ENCODE peak calls at places on chromosomes 12 and 14, in eight cellular contexts. F is endothelial cell; R is HFF-Myc; V is BJ; M is upper lobe of right lung; D is lung; G is GM12865; N is activated CD8-positive, alpha-beta T cell treated with anti-CD3 and anti-CD28 coated beads for 36 hours. J is an unnamed sample.

GRCh38 chr14:50039734-50040400 is 76.5 kb downstream of the VCPKMT start:
- DNase-seq in F (no peak), R (no peak), V (no peak), M (peak), D (peak), G (peak), N (no peak), J (no peak)

GRCh38 chr12:86787419-86787818 is 531.2 kb upstream of the MGAT4C start:
- DNase-seq in F (no peak), R (no peak), V (no peak), M (no peak), D (no peak), G (no peak), N (no peak), J (no peak)

GRCh38 chr12:114747156-114747555 is 63.2 kb upstream of the TBX3 start:
- DNase-seq in F (no peak), R (no peak), V (no peak), M (no peak), D (no peak), G (no peak), N (no peak), J (no peak)

GRCh38 chr12:99029502-99030271 is 384.6 kb downstream of the APAF1 start:
- DNase-seq in F (no peak), R (no peak), V (no peak), M (no peak), D (no peak), G (no peak), N (no peak), J (no peak)

GRCh38 chr12:113860950-113861349 is 105.2 kb downstream of the RBM19 start:
- DNase-seq in F (no peak), R (peak), V (no peak), M (no peak), D (no peak), G (no peak), N (no peak), J (no peak)

GRCh38 chr14:61113561-61113960 is 132.5 kb downstream of the SLC38A6 start:
- DNase-seq in F (no peak), R (no peak), V (no peak), M (no peak), D (no peak), G (no peak), N (no peak), J (no peak)

GRCh38 chr12:125300249-125300648 is 235.0 kb downstream of the AACS start:
- DNase-seq in F (no peak), R (no peak), V (no peak), M (no peak), D (no peak), G (no peak), N (no peak), J (no peak)

GRCh38 chr14:71365305-71365865 is 458.1 kb downstream of the PCNX1 start:
- DNase-seq in F (no peak), R (no peak), V (no peak), M (no peak), D (no peak), G (no peak), N (no peak), J (no peak)

GRCh38 chr12:94109154-94109553 is 39.2 kb upstream of the PLXNC1 start:
- DNase-seq in F (no peak), R (peak), V (no peak), M (no peak), D (no peak), G (peak), N (peak), J (peak)

GRCh38 chr12:1305063-1305434 is 289.3 kb downstream of the FBXL14 start:
- DNase-seq in F (no peak), R (no peak), V (no peak), M (no peak), D (no peak), G (no peak), N (no peak), J (no peak)

GRCh38 chr14:104694475-104694950 is 5.1 kb downstream of the INF2 start:
- DNase-seq in F (no peak), R (no peak), V (no peak), M (no peak), D (no peak), G (no peak), N (no peak), J (no peak)

GRCh38 chr12:115223322-115223721 is 539.3 kb upstream of the TBX3 start:
- DNase-seq in F (no peak), R (no peak), V (no peak), M (no peak), D (no peak), G (no peak), N (no peak), J (no peak)

GRCh38 chr14:74913986-74914573 is 9.0 kb downstream of the RPS6KL1 start:
- DNase-seq in F (peak), R (peak), V (no peak), M (no peak), D (peak), G (peak), N (peak), J (peak)

GRCh38 chr12:65640489-65640901 is 183.8 kb upstream of the HMGA2 start:
- DNase-seq in F (no peak), R (no peak), V (no peak), M (no peak), D (no peak), G (no peak), N (no peak), J (no peak)

GRCh38 chr12:82583756-82584155 is 103.0 kb upstream of the TMTC2 start:
- DNase-seq in F (no peak), R (no peak), V (no peak), M (no peak), D (no peak), G (no peak), N (no peak), J (no peak)

GRCh38 chr12:115820661-115821060 is 456.8 kb downstream of the MED13L start:
- DNase-seq in F (no peak), R (no peak), V (no peak), M (no peak), D (no peak), G (no peak), N (no peak), J (no peak)

GRCh38 chr14:61332658-61333029 is 11.3 kb downstream of the PRKCH start:
- DNase-seq in F (no peak), R (no peak), V (no peak), M (no peak), D (no peak), G (no peak), N (peak), J (no peak)

GRCh38 chr12:95624544-95624943 is 73.3 kb upstream of the USP44 start:
- DNase-seq in F (no peak), R (no peak), V (no peak), M (no peak), D (no peak), G (no peak), N (no peak), J (no peak)

GRCh38 chr14:56118611-56119181 is 485 bp downstream of the PELI2 start:
- DNase-seq in F (peak), R (no peak), V (no peak), M (peak), D (no peak), G (no peak), N (peak), J (peak)

GRCh38 chr12:27285395-27285794 is 41.3 kb downstream of the STK38L start:
- DNase-seq in F (no peak), R (no peak), V (no peak), M (no peak), D (no peak), G (no peak), N (no peak), J (no peak)

GRCh38 chr12:27290501-27291168 is 42.0 kb upstream of the BMAL2 start:
- DNase-seq in F (no peak), R (no peak), V (no peak), M (no peak), D (no peak), G (no peak), N (no peak), J (no peak)

GRCh38 chr12:27292718-27293117 is 39.9 kb upstream of the BMAL2 start:
- DNase-seq in F (no peak), R (no peak), V (no peak), M (no peak), D (no peak), G (no peak), N (no peak), J (no peak)

GRCh38 chr12:27291862-27292261 is 40.8 kb upstream of the BMAL2 start:
- DNase-seq in F (no peak), R (no peak), V (no peak), M (no peak), D (no peak), G (no peak), N (no peak), J (no peak)

GRCh38 chr12:27289414-27289813 is 43.2 kb upstream of the BMAL2 start:
- DNase-seq in F (no peak), R (no peak), V (no peak), M (no peak), D (no peak), G (peak), N (no peak), J (no peak)
- TF ChIP-seq CTCF in F (no peak), R (no peak), V (no peak), M (no peak), D (no peak), G (no peak), N (no peak), J (no peak)

GRCh38 chr14:21999400-21999799 is 325.8 kb upstream of the OR4E1 start:
- DNase-seq in F (no peak), R (no peak), V (no peak), M (no peak), D (no peak), G (no peak), N (peak), J (no peak)

GRCh38 chr14:22008098-22008412 is 334.4 kb upstream of the OR4E1 start:
- DNase-seq in F (no peak), R (no peak), V (no peak), M (no peak), D (no peak), G (no peak), N (peak), J (no peak)

GRCh38 chr14:22003471-22003870 is 329.9 kb upstream of the OR4E1 start:
- DNase-seq in F (no peak), R (no peak), V (no peak), M (no peak), D (no peak), G (no peak), N (peak), J (no peak)

GRCh38 chr14:22007278-22008097 is 333.9 kb upstream of the OR4E1 start:
- DNase-seq in F (no peak), R (no peak), V (no peak), M (no peak), D (no peak), G (no peak), N (peak), J (no peak)

DNA sequence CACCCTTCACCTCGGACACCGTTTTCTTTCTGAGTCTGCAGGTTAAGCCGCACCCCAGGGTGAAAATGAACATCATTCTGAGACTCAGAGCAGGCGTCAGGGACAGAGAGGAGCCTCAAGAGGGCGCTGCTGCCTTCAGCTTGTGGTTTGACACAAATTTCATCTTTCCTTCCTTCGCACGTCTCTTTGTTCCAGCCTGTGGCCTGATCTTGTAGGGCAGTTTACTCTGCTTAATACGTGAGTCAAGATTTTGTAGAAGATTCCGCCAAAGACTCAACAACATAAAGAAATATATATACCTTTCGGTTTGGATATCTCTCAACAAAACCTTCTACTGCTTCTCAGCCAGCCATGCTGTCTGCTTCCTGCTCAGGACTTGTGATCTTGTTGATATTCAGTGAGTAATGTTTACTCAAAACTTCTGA is 329.3 kb upstream of the OR4E1 start:
- DNase-seq in F (peak), R (no peak), V (no peak), M (no peak), D (no peak), G (peak), N (peak), J (no peak)
- TF ChIP-seq CTCF in F (peak), R (peak), V (no peak), M (peak), D (no peak), G (peak), N (peak), J (no peak)

GRCh38 chr12:49108958-49109404 is 1.7 kb downstream of the LMBR1L start:
- DNase-seq in F (no peak), R (no peak), V (no peak), M (peak), D (peak), G (no peak), N (no peak), J (no peak)
- TF ChIP-seq CTCF in F (no peak), R (no peak), V (no peak), M (no peak), D (no peak), G (no peak), N (no peak), J (no peak)

DNA sequence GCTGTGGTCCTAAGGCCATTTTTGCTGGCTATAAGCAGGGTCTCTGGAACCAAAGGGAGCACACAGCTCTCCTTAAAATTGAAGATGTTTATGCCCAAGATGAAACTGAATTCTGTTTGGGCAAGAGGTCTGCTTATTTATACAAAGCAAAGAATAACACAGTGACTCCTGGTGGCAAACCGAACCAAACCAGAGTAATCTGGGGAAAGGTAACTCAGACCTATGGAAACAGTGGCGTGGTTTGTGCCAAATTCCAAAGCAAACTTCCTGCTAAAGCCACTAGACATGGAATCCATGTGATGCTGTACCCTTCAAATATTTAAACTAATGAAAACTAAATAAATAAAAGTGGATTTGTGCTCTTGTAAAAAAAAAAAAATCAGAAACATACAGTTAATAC is 29.6 kb upstream of the BICDL1 start:
- DNase-seq in F (no peak), R (no peak), V (no peak), M (no peak), D (no peak), G (no peak), N (no peak), J (no peak)
- TF ChIP-seq CTCF in F (no peak), R (no peak), V (no peak), M (no peak), D (no peak), G (no peak), N (no peak), J (no peak)

GRCh38 chr12:4289334-4289878 is 15.8 kb downstream of the CCND2 start:
- DNase-seq in F (no peak), R (no peak), V (no peak), M (no peak), D (no peak), G (no peak), N (no peak), J (no peak)
- TF ChIP-seq CTCF in F (no peak), R (no peak), V (no peak), M (no peak), D (no peak), G (no peak), N (no peak), J (no peak)

GRCh38 chr12:123572391-123572790 is 12.0 kb upstream of the TMED2 start:
- DNase-seq in F (no peak), R (no peak), V (no peak), M (no peak), D (no peak), G (no peak), N (no peak), J (no peak)

GRCh38 chr12:123573870-123574269 is 10.5 kb upstream of the TMED2 start:
- DNase-seq in F (no peak), R (no peak), V (no peak), M (no peak), D (no peak), G (no peak), N (no peak), J (no peak)

GRCh38 chr12:123578243-123578642 is 6.1 kb upstream of the TMED2 start:
- DNase-seq in F (no peak), R (no peak), V (no peak), M (no peak), D (no peak), G (no peak), N (no peak), J (no peak)

GRCh38 chr12:123580772-123581171 is 3.6 kb upstream of the TMED2 start:
- DNase-seq in F (no peak), R (no peak), V (no peak), M (no peak), D (no peak), G (no peak), N (no peak), J (no peak)

DNA sequence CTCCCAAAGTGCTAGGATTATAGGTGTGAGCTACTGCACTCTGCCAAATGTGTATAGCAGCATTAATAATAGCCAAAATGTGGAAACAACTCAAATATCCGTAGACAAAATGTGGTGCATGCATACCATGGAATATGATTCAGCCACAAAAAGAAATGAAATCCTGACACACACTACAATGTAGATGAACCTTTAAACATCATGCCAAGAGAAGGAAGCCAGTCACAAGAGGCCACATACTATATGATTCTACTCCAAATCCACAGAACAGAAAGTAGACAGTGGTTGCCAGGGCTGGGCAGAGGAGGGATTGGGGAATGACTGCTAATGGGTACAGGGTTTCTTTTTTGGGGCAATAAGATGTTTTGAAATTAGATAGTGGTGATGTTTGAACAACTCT is 7.7 kb upstream of the TMED2 start:
- DNase-seq in F (no peak), R (no peak), V (no peak), M (no peak), D (no peak), G (no peak), N (no peak), J (no peak)
- TF ChIP-seq CTCF in F (no peak), R (no peak), V (no peak), M (no peak), D (no peak), G (no peak), N (no peak), J (no peak)